ENCODE peak calls at places on chromosome 1, in nine cellular contexts. S, G, P, M, K, A, N, C and R are unnamed samples.

GRCh38 chr1:11248169-11248568 is 14.2 kb downstream of the MTOR start:
- DNase-seq in S (no peak), G (no peak), P (no peak), M (no peak), K (no peak), A (no peak), N (no peak), C (no peak), R (no peak)

GRCh38 chr1:177082855-177083741 is 81.4 kb downstream of the ASTN1 start:
- DNase-seq in S (no peak), G (no peak), P (peak), M (no peak), K (peak), A (no peak), N (no peak), C (no peak), R (no peak)

GRCh38 chr1:215375386-215375785 is 191.7 kb upstream of the KCTD3 start:
- DNase-seq in S (no peak), G (no peak), P (no peak), M (no peak), K (no peak), A (no peak), N (no peak), C (no peak), R (no peak)

GRCh38 chr1:19452221-19452663 is 33.1 kb downstream of the CAPZB start:
- DNase-seq in S (no peak), G (no peak), P (peak), M (no peak), K (peak), A (no peak), N (no peak), C (no peak), R (no peak)

GRCh38 chr1:226820935-226821718 is 49.3 kb upstream of the PSEN2 start:
- DNase-seq in S (peak), G (peak), P (peak), M (no peak), K (peak), A (no peak), N (peak), C (no peak), R (peak)

GRCh38 chr1:155192346-155193274 is 15.1 kb downstream of the THBS3 start:
- DNase-seq in S (no peak), G (peak), P (no peak), M (no peak), K (no peak), A (no peak), N (no peak), C (no peak), R (no peak)

GRCh38 chr1:246398126-246398813 is 108.8 kb downstream of the SMYD3 start:
- DNase-seq in S (no peak), G (no peak), P (no peak), M (no peak), K (no peak), A (no peak), N (no peak), C (no peak), R (no peak)

GRCh38 chr1:31704261-31705079 is 653 bp upstream of the COL16A1 start:
- DNase-seq in S (no peak), G (peak), P (peak), M (no peak), K (peak), A (no peak), N (peak), C (no peak), R (no peak)

GRCh38 chr1:91349524-91349923 is 55.1 kb downstream of the HFM1 start:
- DNase-seq in S (no peak), G (peak), P (no peak), M (no peak), K (no peak), A (no peak), N (no peak), C (no peak), R (no peak)

GRCh38 chr1:52263153-52263910 is 102.7 kb downstream of the CC2D1B start:
- DNase-seq in S (peak), G (no peak), P (no peak), M (no peak), K (no peak), A (no peak), N (no peak), C (no peak), R (no peak)

GRCh38 chr1:234989019-234989418 is 139.6 kb downstream of the TOMM20 start:
- DNase-seq in S (no peak), G (no peak), P (no peak), M (no peak), K (no peak), A (no peak), N (no peak), C (no peak), R (no peak)

GRCh38 chr1:167797005-167797404 is 75.2 kb downstream of the MPZL1 start:
- DNase-seq in S (peak), G (peak), P (peak), M (no peak), K (peak), A (no peak), N (peak), C (no peak), R (peak)

GRCh38 chr1:240107058-240107684 is 15.5 kb downstream of the FMN2 start:
- DNase-seq in S (no peak), G (no peak), P (peak), M (no peak), K (peak), A (no peak), N (peak), C (no peak), R (no peak)

GRCh38 chr1:30088594-30089556 is 634.5 kb downstream of the MATN1 start:
- DNase-seq in S (no peak), G (peak), P (no peak), M (no peak), K (no peak), A (no peak), N (no peak), C (no peak), R (no peak)

GRCh38 chr1:18549131-18549530 is 68.4 kb downstream of the KLHDC7A start:
- DNase-seq in S (no peak), G (no peak), P (no peak), M (no peak), K (no peak), A (no peak), N (no peak), C (no peak), R (no peak)

GRCh38 chr1:206685749-206686485 is 1.2 kb downstream of the MAPKAPK2 start:
- DNase-seq in S (peak), G (peak), P (peak), M (peak), K (peak), A (peak), N (no peak), C (peak), R (no peak)

GRCh38 chr1:98924971-98925370 is 79.7 kb downstream of the PLPPR5 start:
- DNase-seq in S (no peak), G (no peak), P (no peak), M (no peak), K (no peak), A (no peak), N (no peak), C (no peak), R (no peak)

GRCh38 chr1:31712625-31713024 is 8.8 kb upstream of the COL16A1 start:
- DNase-seq in S (peak), G (peak), P (peak), M (no peak), K (peak), A (no peak), N (no peak), C (no peak), R (no peak)

GRCh38 chr1:77175230-77175844 is 43.9 kb downstream of the PIGK start:
- DNase-seq in S (no peak), G (no peak), P (peak), M (no peak), K (peak), A (no peak), N (no peak), C (peak), R (no peak)

GRCh38 chr1:169288011-169288414 is 79.6 kb downstream of the NME7 start:
- DNase-seq in S (peak), G (no peak), P (peak), M (no peak), K (peak), A (no peak), N (no peak), C (no peak), R (no peak)

GRCh38 chr1:79197421-79197820 is 190.9 kb upstream of the ADGRL4 start:
- DNase-seq in S (peak), G (no peak), P (peak), M (no peak), K (peak), A (no peak), N (no peak), C (no peak), R (no peak)

GRCh38 chr1:65104854-65105540 is 43.0 kb upstream of the AK4 start:
- DNase-seq in S (no peak), G (no peak), P (peak), M (no peak), K (no peak), A (no peak), N (no peak), C (no peak), R (no peak)

GRCh38 chr1:171441278-171441677 is 44.1 kb upstream of the PRRC2C start:
- DNase-seq in S (peak), G (no peak), P (peak), M (no peak), K (peak), A (no peak), N (peak), C (no peak), R (no peak)

GRCh38 chr1:53545663-53546408 is 86.6 kb downstream of the DMRTB1 start:
- DNase-seq in S (no peak), G (no peak), P (no peak), M (no peak), K (no peak), A (no peak), N (no peak), C (no peak), R (peak)

GRCh38 chr1:55580845-55581332 is 365.7 kb upstream of the USP24 start:
- DNase-seq in S (no peak), G (peak), P (peak), M (no peak), K (peak), A (no peak), N (no peak), C (no peak), R (no peak)

GRCh38 chr1:10761503-10762152 is 34.8 kb downstream of the CASZ1 start:
- DNase-seq in S (peak), G (peak), P (peak), M (no peak), K (no peak), A (no peak), N (no peak), C (no peak), R (no peak)

GRCh38 chr1:53346814-53347176 is 18.9 kb upstream of the LRP8 start:
- DNase-seq in S (no peak), G (no peak), P (no peak), M (no peak), K (no peak), A (no peak), N (no peak), C (no peak), R (no peak)

GRCh38 chr1:192809286-192810252 is 730 bp downstream of the RGS2 start:
- DNase-seq in S (peak), G (peak), P (peak), M (no peak), K (peak), A (peak), N (no peak), C (peak), R (no peak)

GRCh38 chr1:118983558-118984021 is 4.6 kb downstream of the TBX15 start:
- DNase-seq in S (no peak), G (no peak), P (no peak), M (no peak), K (peak), A (no peak), N (no peak), C (peak), R (no peak)

GRCh38 chr1:210074904-210075303 is 136.9 kb downstream of the SYT14 start:
- DNase-seq in S (no peak), G (no peak), P (no peak), M (no peak), K (no peak), A (no peak), N (no peak), C (no peak), R (no peak)

GRCh38 chr1:222046684-222047083 is 304.8 kb upstream of the DUSP10 start:
- DNase-seq in S (no peak), G (no peak), P (no peak), M (no peak), K (no peak), A (no peak), N (no peak), C (no peak), R (no peak)

GRCh38 chr1:75953461-75953860 is 21.3 kb upstream of the ASB17 start:
- DNase-seq in S (no peak), G (no peak), P (no peak), M (no peak), K (no peak), A (no peak), N (no peak), C (no peak), R (no peak)

GRCh38 chr1:74180490-74180889 is 17.5 kb downstream of the LRRIQ3 start:
- DNase-seq in S (no peak), G (peak), P (peak), M (no peak), K (peak), A (no peak), N (no peak), C (no peak), R (no peak)

GRCh38 chr1:109425391-109425790 is 857 bp downstream of the PSMA5 start:
- DNase-seq in S (no peak), G (no peak), P (peak), M (no peak), K (peak), A (no peak), N (no peak), C (no peak), R (no peak)

GRCh38 chr1:22119626-22120468 is 23.1 kb downstream of the WNT4 start:
- DNase-seq in S (no peak), G (no peak), P (no peak), M (no peak), K (no peak), A (no peak), N (no peak), C (no peak), R (no peak)

GRCh38 chr1:203244776-203245175 is 15.3 kb upstream of the CHIT1 start:
- DNase-seq in S (no peak), G (peak), P (no peak), M (no peak), K (no peak), A (no peak), N (no peak), C (no peak), R (no peak)

GRCh38 chr1:100734716-100735115 is 15.2 kb downstream of the VCAM1 start:
- DNase-seq in S (peak), G (no peak), P (peak), M (no peak), K (peak), A (no peak), N (peak), C (no peak), R (no peak)

GRCh38 chr1:85663382-85663781 is 44.9 kb downstream of the ZNHIT6 start:
- DNase-seq in S (no peak), G (no peak), P (no peak), M (no peak), K (no peak), A (no peak), N (no peak), C (no peak), R (no peak)

GRCh38 chr1:8070381-8070811 is 44.3 kb upstream of the ERRFI1 start:
- DNase-seq in S (no peak), G (peak), P (no peak), M (no peak), K (no peak), A (no peak), N (no peak), C (no peak), R (no peak)
- TF ChIP-seq CTCF in S (no peak), G (no peak), P (no peak), M (no peak), K (no peak), A (no peak), N (no peak), C (no peak), R (no peak)

GRCh38 chr1:175129997-175130648 is 62.5 kb downstream of the KIAA0040 start:
- DNase-seq in S (peak), G (no peak), P (peak), M (no peak), K (no peak), A (no peak), N (no peak), C (no peak), R (no peak)
- TF ChIP-seq CTCF in S (no peak), G (no peak), P (no peak), M (no peak), K (no peak), A (no peak), N (no peak), C (peak), R (no peak)

GRCh38 chr1:157262891-157263290 is 124.7 kb upstream of the ETV3 start:
- DNase-seq in S (no peak), G (no peak), P (no peak), M (no peak), K (no peak), A (no peak), N (no peak), C (no peak), R (no peak)
- TF ChIP-seq CTCF in S (no peak), G (no peak), P (no peak), M (no peak), K (no peak), A (no peak), N (no peak), C (no peak), R (no peak)

GRCh38 chr1:243712890-243713425 is 137.1 kb downstream of the AKT3 start:
- DNase-seq in S (peak), G (no peak), P (peak), M (no peak), K (peak), A (no peak), N (no peak), C (no peak), R (no peak)
- TF ChIP-seq CTCF in S (peak), G (peak), P (peak), M (peak), K (peak), A (no peak), N (peak), C (peak), R (no peak)

DNA sequence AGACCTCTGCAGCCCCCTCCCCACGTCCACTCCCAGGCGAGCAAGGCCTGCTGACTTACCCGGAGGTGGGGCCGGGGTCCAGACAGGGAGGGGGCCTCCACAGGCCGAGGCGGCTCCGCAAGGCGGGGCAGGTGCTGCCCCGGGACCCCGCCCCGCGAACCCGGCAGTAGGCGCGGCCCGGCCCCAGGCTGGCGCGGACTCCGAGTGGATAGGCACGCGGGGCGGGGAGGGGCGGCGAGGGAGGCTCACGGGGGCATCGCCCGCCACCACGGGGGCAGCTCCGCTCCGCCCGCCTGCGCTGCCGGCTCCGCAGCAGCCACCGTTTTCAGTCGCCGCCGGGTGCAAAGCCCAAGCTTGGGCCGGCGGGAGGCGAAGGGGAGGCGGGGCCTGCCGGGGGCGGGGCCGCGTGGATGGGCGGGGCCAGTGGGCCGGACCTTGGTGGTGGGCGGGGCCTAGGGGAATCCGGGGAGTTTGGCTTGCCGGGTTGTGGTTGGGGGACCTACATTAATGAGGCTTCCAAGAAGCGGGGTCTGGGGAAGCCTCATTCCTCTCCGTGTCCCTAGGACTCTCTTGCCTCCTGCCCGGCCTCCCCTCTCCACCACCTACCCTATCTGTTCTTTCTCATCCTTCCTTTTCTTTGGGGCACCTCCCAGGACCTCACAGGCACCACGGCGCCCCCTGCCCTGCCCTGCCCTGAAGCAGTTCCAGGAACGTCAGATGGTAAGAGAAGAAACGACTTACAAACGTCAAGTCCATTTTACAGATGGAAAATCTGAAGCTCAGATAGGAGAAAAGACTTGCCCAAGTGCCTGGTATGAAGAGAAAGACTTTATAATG is at the start of gene RIMS3:
- DNase-seq in S (peak), G (peak), P (peak), M (peak), K (peak), A (peak), N (no peak), C (peak), R (peak)
- TF ChIP-seq CTCF in S (no peak), G (no peak), P (no peak), M (no peak), K (no peak), A (no peak), N (no peak), C (no peak), R (no peak)

GRCh38 chr1:37998913-37999433 is 6.3 kb downstream of the FHL3 start:
- DNase-seq in S (no peak), G (no peak), P (no peak), M (no peak), K (no peak), A (no peak), N (no peak), C (no peak), R (no peak)
- TF ChIP-seq CTCF in S (no peak), G (no peak), P (no peak), M (no peak), K (no peak), A (no peak), N (no peak), C (no peak), R (no peak)

GRCh38 chr1:208045410-208046252 is 134.7 kb upstream of the CD34 start:
- DNase-seq in S (no peak), G (no peak), P (no peak), M (no peak), K (no peak), A (no peak), N (no peak), C (no peak), R (no peak)
- TF ChIP-seq CTCF in S (no peak), G (no peak), P (no peak), M (no peak), K (peak), A (no peak), N (peak), C (no peak), R (no peak)